ENCODE peak calls at places on chromosomes 2 and 18, in four cellular contexts. Y is K562, U is HCT116, M is GM12878. C is an unnamed sample.

GRCh38 chr2:28507806-28508764 is 12.2 kb downstream of the PLB1 start:
- DNase-seq in Y (peak; percentile 61), U (peak; percentile 73), M (no peak), C (no peak)

GRCh38 chr2:29782531-29782930 is 138.9 kb downstream of the ALK start:
- DNase-seq in Y (no peak), U (no peak), M (no peak), C (no peak)

GRCh38 chr2:70897203-70897976 is 38.3 kb upstream of the ATP6V1B1 start:
- DNase-seq in Y (no peak), U (no peak), M (no peak), C (no peak)

GRCh38 chr2:100163605-100164004 is 21.2 kb upstream of the AFF3 start:
- DNase-seq in Y (no peak), U (no peak), M (no peak), C (no peak)

GRCh38 chr2:161844845-161845244 is 220.6 kb downstream of the SLC4A10 start:
- DNase-seq in Y (no peak), U (no peak), M (no peak), C (no peak)

GRCh38 chr2:217864960-217865359 is 137.8 kb downstream of the TNS1 start:
- DNase-seq in Y (no peak), U (no peak), M (peak; percentile 36), C (no peak)

GRCh38 chr2:52828112-52828511 is 939.5 kb upstream of the CHAC2 start:
- DNase-seq in Y (no peak), U (no peak), M (no peak), C (no peak)

GRCh38 chr2:212536385-212537310 is 2.0 kb downstream of the ERBB4 start:
- DNase-seq in Y (no peak), U (no peak), M (no peak), C (peak; percentile 59)

GRCh38 chr2:74856599-74856998 is 22.7 kb downstream of the HK2 start:
- DNase-seq in Y (no peak), U (no peak), M (no peak), C (no peak)

GRCh38 chr2:106163948-106164580 is 30.0 kb downstream of the UXS1 start:
- DNase-seq in Y (peak; percentile 33), U (no peak), M (no peak), C (no peak)

GRCh38 chr2:85119900-85120299 is 13.3 kb upstream of the TCF7L1 start:
- DNase-seq in Y (no peak), U (no peak), M (no peak), C (peak; percentile 54)

GRCh38 chr2:38620282-38620977 is 17.7 kb upstream of the HNRNPLL start:
- DNase-seq in Y (no peak), U (no peak), M (no peak), C (no peak)

GRCh38 chr18:12659904-12660605 is 2.1 kb upstream of the SPIRE1 start:
- DNase-seq in Y (peak; percentile 69), U (peak; percentile 48), M (no peak), C (no peak)

GRCh38 chr2:70029814-70030409 is 57.4 kb upstream of the PCBP1 start:
- DNase-seq in Y (peak; percentile 92), U (no peak), M (no peak), C (no peak)

GRCh38 chr2:193114827-193115226 is 920.1 kb upstream of the TMEFF2 start:
- DNase-seq in Y (no peak), U (no peak), M (no peak), C (no peak)

GRCh38 chr18:7630731-7631442 is 63.8 kb downstream of the PTPRM start:
- DNase-seq in Y (no peak), U (no peak), M (no peak), C (no peak)

GRCh38 chr2:181972431-181973190 is 13.0 kb upstream of the PPP1R1C start:
- DNase-seq in Y (no peak), U (no peak), M (no peak), C (no peak)

GRCh38 chr2:241066893-241067341 is 35.2 kb downstream of the MTERF4 start:
- DNase-seq in Y (no peak), U (no peak), M (no peak), C (peak; percentile 80)

GRCh38 chr2:7612969-7613368 is 695.8 kb downstream of the RNF144A start:
- DNase-seq in Y (no peak), U (no peak), M (no peak), C (no peak)

GRCh38 chr2:231102772-231103171 is 22.1 kb downstream of the HTR2B start:
- DNase-seq in Y (no peak), U (no peak), M (no peak), C (no peak)

GRCh38 chr2:27721335-27721734 is 50.2 kb upstream of the MRPL33 start:
- DNase-seq in Y (no peak), U (peak; percentile 84), M (no peak), C (no peak)

GRCh38 chr2:63729831-63730230 is 111.9 kb upstream of the UGP2 start:
- DNase-seq in Y (no peak), U (no peak), M (no peak), C (no peak)

GRCh38 chr2:88100489-88100858 is 27.4 kb downstream of the FABP1 start:
- DNase-seq in Y (no peak), U (no peak), M (no peak), C (no peak)

GRCh38 chr2:237697586-237698337 is 70.4 kb downstream of the LRRFIP1 start:
- DNase-seq in Y (no peak), U (no peak), M (no peak), C (no peak)

GRCh38 chr18:71223487-71223886 is 934.6 kb downstream of the SOCS6 start:
- DNase-seq in Y (no peak), U (no peak), M (no peak), C (no peak)

GRCh38 chr2:10331033-10331701 is 28.5 kb downstream of the HPCAL1 start:
- DNase-seq in Y (peak; percentile 64), U (peak; percentile 39), M (peak; percentile 40), C (no peak)

GRCh38 chr2:178309541-178309940 is 115.2 kb downstream of the OSBPL6 start:
- DNase-seq in Y (no peak), U (no peak), M (no peak), C (no peak)

GRCh38 chr2:38666578-38666926 is 638 bp downstream of the GALM start:
- DNase-seq in Y (peak; percentile 50), U (no peak), M (no peak), C (no peak)

GRCh38 chr2:110999626-111000025 is 121.1 kb upstream of the BCL2L11 start:
- DNase-seq in Y (no peak), U (no peak), M (no peak), C (no peak)

GRCh38 chr18:473687-474265 is 26.7 kb downstream of the COLEC12 start:
- DNase-seq in Y (no peak), U (no peak), M (no peak), C (no peak)

GRCh38 chr18:48590678-48591077 is 51.8 kb downstream of the CTIF start:
- DNase-seq in Y (no peak), U (peak; percentile 2), M (no peak), C (no peak)

GRCh38 chr2:217837530-217837929 is 165.3 kb downstream of the TNS1 start:
- DNase-seq in Y (no peak), U (no peak), M (no peak), C (no peak)

GRCh38 chr18:57697434-57697833 is 75.8 kb upstream of the NARS1 start:
- DNase-seq in Y (no peak), U (no peak), M (no peak), C (no peak)

DNA sequence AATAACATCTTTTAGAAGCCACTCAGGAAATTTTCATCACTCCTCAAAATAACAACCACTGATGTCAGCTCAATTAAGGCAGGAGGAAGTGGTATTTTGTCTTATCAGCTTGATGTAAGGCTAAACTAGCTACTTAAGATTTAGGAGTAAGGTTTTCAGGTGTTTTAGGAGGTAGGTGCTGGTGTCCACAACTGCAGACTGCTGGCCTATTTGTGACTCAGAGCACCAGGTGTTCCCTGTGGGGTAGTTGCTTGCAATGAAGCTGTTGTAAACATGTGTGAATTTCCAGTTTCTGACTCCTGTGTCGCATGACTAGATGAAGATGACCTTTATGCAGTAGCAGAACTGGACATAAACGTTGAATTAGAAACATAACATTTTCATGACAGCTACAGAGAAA is 164.2 kb downstream of the THSD7B start:
- DNase-seq in Y (no peak), U (no peak), M (no peak), C (no peak)
- TF ChIP-seq EGR1 in Y (no peak), U (no peak), M (no peak), C (no peak)

GRCh38 chr18:24214144-24214543 is 75.3 kb downstream of the CABYR start:
- DNase-seq in Y (no peak), U (no peak), M (no peak), C (no peak)
- TF ChIP-seq EGR1 in Y (no peak), U (no peak), M (no peak), C (no peak)

GRCh38 chr2:163155279-163155883 is 316.8 kb upstream of the KCNH7 start:
- DNase-seq in Y (peak; percentile 24), U (peak; percentile 18), M (peak; percentile 3), C (no peak)
- TF ChIP-seq EGR1 in Y (no peak), U (no peak), M (no peak), C (no peak)

GRCh38 chr2:129459200-129459876 is 520.1 kb upstream of the RAB6C start:
- DNase-seq in Y (no peak), U (no peak), M (no peak), C (no peak)

GRCh38 chr2:129457277-129457818 is 522.1 kb upstream of the RAB6C start:
- DNase-seq in Y (no peak), U (no peak), M (no peak), C (no peak)

GRCh38 chr2:129458451-129458850 is 521.0 kb upstream of the RAB6C start:
- DNase-seq in Y (no peak), U (no peak), M (no peak), C (no peak)

GRCh38 chr2:129458006-129458405 is 521.5 kb upstream of the RAB6C start:
- DNase-seq in Y (no peak), U (no peak), M (no peak), C (no peak)

DNA sequence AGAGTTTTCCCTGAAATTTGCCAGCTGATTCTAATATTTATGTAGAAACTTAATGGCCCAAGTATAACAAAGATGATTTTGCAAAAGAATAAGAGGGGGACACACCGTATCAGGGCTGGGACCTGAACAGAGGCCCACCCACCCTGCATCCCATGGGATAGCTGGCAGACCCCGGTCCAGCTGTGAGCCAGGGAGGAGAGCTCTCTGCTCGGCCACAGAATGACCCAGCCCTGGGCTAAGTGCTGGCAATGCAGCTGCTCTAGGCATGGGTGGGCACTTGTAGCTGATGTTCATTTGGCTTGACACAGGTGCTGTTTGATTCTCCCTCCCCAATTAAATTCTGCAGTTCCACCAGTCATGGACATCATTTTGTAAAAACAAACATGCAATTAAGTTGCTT is 522.8 kb upstream of the RAB6C start:
- DNase-seq in Y (no peak), U (no peak), M (no peak), C (no peak)
- TF ChIP-seq EGR1 in Y (no peak), U (no peak), M (no peak), C (no peak)

GRCh38 chr2:190789074-190790004 is 91.3 kb upstream of the GLS start:
- DNase-seq in Y (no peak), U (no peak), M (no peak), C (no peak)

GRCh38 chr2:190791347-190791982 is 89.2 kb upstream of the GLS start:
- DNase-seq in Y (peak; percentile 52), U (no peak), M (no peak), C (no peak)

GRCh38 chr2:190791983-190792575 is 88.5 kb upstream of the GLS start:
- DNase-seq in Y (no peak), U (no peak), M (no peak), C (no peak)

GRCh38 chr2:190794466-190795184 is 86.0 kb upstream of the GLS start:
- DNase-seq in Y (no peak), U (no peak), M (no peak), C (no peak)

GRCh38 chr2:190792956-190793888 is 87.4 kb upstream of the GLS start:
- DNase-seq in Y (no peak), U (no peak), M (no peak), C (no peak)
- TF ChIP-seq EGR1 in Y (no peak), U (no peak), M (no peak), C (no peak)